ENCODE peak calls at places on chromosomes 12 and 14, in four cellular contexts. I, C, M and U are unnamed samples.

GRCh38 chr12:91272456-91273063 is 89.9 kb upstream of the DCN start:
- DNase-seq in I (peak), C (peak), M (peak), U (no peak)

GRCh38 chr12:91778938-91779400 is 366.7 kb downstream of the BTG1 start:
- DNase-seq in I (peak), C (peak), M (peak), U (no peak)

GRCh38 chr14:54572316-54572715 is 5.4 kb downstream of the SAMD4A start:
- DNase-seq in I (peak), C (no peak), M (peak), U (peak)

GRCh38 chr12:89200217-89200616 is 152.1 kb downstream of the DUSP6 start:
- DNase-seq in I (no peak), C (no peak), M (no peak), U (no peak)

GRCh38 chr12:1949771-1950470 is 31.5 kb upstream of the CACNA2D4 start:
- DNase-seq in I (peak), C (no peak), M (no peak), U (no peak)

GRCh38 chr14:93115069-93115919 is 431 bp downstream of the ITPK1 start:
- DNase-seq in I (peak), C (peak), M (peak), U (peak)

GRCh38 chr12:132343294-132343972 is 14.0 kb upstream of the GALNT9 start:
- DNase-seq in I (no peak), C (no peak), M (no peak), U (no peak)

GRCh38 chr12:111412007-111412829 is 6.5 kb downstream of the SH2B3 start:
- DNase-seq in I (peak), C (no peak), M (no peak), U (no peak)

GRCh38 chr12:78392918-78393317 is 471.7 kb upstream of the SYT1 start:
- DNase-seq in I (no peak), C (no peak), M (peak), U (no peak)

GRCh38 chr12:76820888-76821482 is 57.1 kb downstream of the ZDHHC17 start:
- DNase-seq in I (peak), C (no peak), M (peak), U (peak)

GRCh38 chr14:53190938-53191337 is 37.8 kb upstream of the DDHD1 start:
- DNase-seq in I (no peak), C (no peak), M (no peak), U (no peak)

GRCh38 chr14:24335461-24336146 is 733 bp upstream of the ADCY4 start:
- DNase-seq in I (peak), C (no peak), M (no peak), U (no peak)

GRCh38 chr12:28954333-28954732 is 194.7 kb upstream of the FAR2 start:
- DNase-seq in I (no peak), C (no peak), M (no peak), U (no peak)

GRCh38 chr14:92516344-92516965 is 2.9 kb downstream of the RIN3 start:
- DNase-seq in I (no peak), C (no peak), M (no peak), U (no peak)

GRCh38 chr14:93804654-93805053 is 16.4 kb upstream of the PRIMA1 start:
- DNase-seq in I (peak), C (no peak), M (no peak), U (no peak)

GRCh38 chr12:41250748-41251147 is 62.6 kb downstream of the PDZRN4 start:
- DNase-seq in I (no peak), C (no peak), M (no peak), U (no peak)